ENCODE peak calls at places on chromosomes 5 and 9, in four cellular contexts. I is CD8-positive, alpha-beta T cell; K is IMR-90; F is cardiac muscle cell. V is an unnamed sample. For H3K9me3, the result is how much of the 10 kb centered on the place peaks cover.

GRCh38 chr5:92508271-92508670 is 1072.7 kb downstream of the NR2F1-AS1 start:
- DNase-seq in I (no peak), K (no peak), F (no peak), V (no peak)

GRCh38 chr5:168528521-168529360 is at the start of gene FBLL1:
- DNase-seq in I (no peak), K (peak), F (peak), V (no peak)

GRCh38 chr9:28774433-28775029 is 1201.2 kb upstream of the C9orf72 start:
- DNase-seq in I (no peak), K (peak), F (peak), V (no peak)

GRCh38 chr9:105064248-105065118 is 136.5 kb upstream of the ABCA1 start:
- DNase-seq in I (no peak), K (peak), F (peak), V (no peak)

GRCh38 chr5:120134944-120135343 is 329.2 kb upstream of the PRR16 start:
- DNase-seq in I (no peak), K (peak), F (no peak), V (no peak)

GRCh38 chr9:110443146-110443877 is 105.6 kb upstream of the TXNDC8 start:
- DNase-seq in I (no peak), K (peak), F (peak), V (no peak)

GRCh38 chr5:68961762-68962161 is 132.1 kb upstream of the SLC30A5 start:
- DNase-seq in I (no peak), K (no peak), F (no peak), V (no peak)

GRCh38 chr5:139640432-139641115 is 7.6 kb upstream of the CXXC5 start:
- DNase-seq in I (no peak), K (no peak), F (no peak), V (no peak)

GRCh38 chr5:151186538-151186937 is 29.0 kb upstream of the ANXA6 start:
- DNase-seq in I (no peak), K (no peak), F (peak), V (no peak)

GRCh38 chr5:172302047-172302710 is 18.6 kb upstream of the UBTD2 start:
- DNase-seq in I (no peak), K (no peak), F (no peak), V (no peak)

GRCh38 chr9:32427111-32427873 is 42.8 kb downstream of the ACO1 start:
- DNase-seq in I (no peak), K (peak), F (peak), V (no peak)

GRCh38 chr9:114096041-114096511 is 3.0 kb downstream of the KIF12 start:
- DNase-seq in I (no peak), K (no peak), F (no peak), V (no peak)

GRCh38 chr5:115599502-115599901 is 2.8 kb downstream of the TICAM2 start:
- DNase-seq in I (no peak), K (peak), F (peak), V (no peak)

GRCh38 chr9:2087500-2088313 is 72.6 kb downstream of the SMARCA2 start:
- DNase-seq in I (no peak), K (peak), F (peak), V (no peak)

GRCh38 chr5:40853632-40854192 is 12.5 kb downstream of the CARD6 start:
- DNase-seq in I (no peak), K (no peak), F (no peak), V (no peak)

GRCh38 chr5:21817668-21818419 is 1035.3 kb downstream of the CDH12 start:
- DNase-seq in I (no peak), K (peak), F (peak), V (no peak)

GRCh38 chr5:57175586-57175985 is 1.7 kb downstream of the GPBP1 start:
- DNase-seq in I (no peak), K (no peak), F (no peak), V (no peak)

GRCh38 chr5:102229685-102230084 is 66.4 kb downstream of the SLCO4C1 start:
- DNase-seq in I (no peak), K (no peak), F (no peak), V (no peak)

GRCh38 chr5:34905564-34905963 is 9.7 kb downstream of the RAD1 start:
- DNase-seq in I (no peak), K (no peak), F (peak), V (no peak)

GRCh38 chr5:38783011-38783551 is 62.7 kb upstream of the OSMR start:
- DNase-seq in I (no peak), K (peak), F (peak), V (no peak)

GRCh38 chr9:21326526-21327139 is 8.6 kb downstream of the KLHL9 start:
- DNase-seq in I (no peak), K (peak), F (peak), V (no peak)

GRCh38 chr9:128899566-128900322 is 17.8 kb downstream of the LRRC8A start:
- DNase-seq in I (no peak), K (no peak), F (no peak), V (no peak)

GRCh38 chr9:116000748-116001329 is 152.8 kb upstream of the PAPPA start:
- DNase-seq in I (no peak), K (no peak), F (no peak), V (no peak)

GRCh38 chr9:84996049-84996448 is 326.5 kb downstream of the NTRK2 start:
- DNase-seq in I (no peak), K (no peak), F (peak), V (no peak)

GRCh38 chr9:31071606-31072286 is 1312.7 kb upstream of the ACO1 start:
- DNase-seq in I (no peak), K (no peak), F (no peak), V (no peak)

GRCh38 chr5:68803881-68804319 is 289.9 kb upstream of the SLC30A5 start:
- DNase-seq in I (no peak), K (no peak), F (no peak), V (no peak)

GRCh38 chr5:168365581-168366081 is 74.2 kb downstream of the WWC1 start:
- DNase-seq in I (no peak), K (peak), F (peak), V (no peak)

GRCh38 chr5:54689411-54690251 is 172.1 kb downstream of the SNX18 start:
- DNase-seq in I (no peak), K (no peak), F (no peak), V (no peak)

GRCh38 chr5:145990077-145990653 is 53.8 kb downstream of the SH3RF2 start:
- DNase-seq in I (no peak), K (no peak), F (no peak), V (no peak)

GRCh38 chr5:93164690-93165089 is 416.3 kb downstream of the NR2F1-AS1 start:
- DNase-seq in I (no peak), K (peak), F (peak), V (no peak)

GRCh38 chr9:116087751-116088194 is 65.8 kb upstream of the PAPPA start:
- DNase-seq in I (no peak), K (peak), F (peak), V (no peak)

GRCh38 chr5:122257000-122257399 is 55.0 kb upstream of the SNCAIP start:
- DNase-seq in I (no peak), K (no peak), F (no peak), V (no peak)
- H3K9me3 ChIP-seq in I (under half), K (under half), F (under half), V (under half)

GRCh38 chr5:159128070-159128507 is 28.4 kb upstream of the EBF1 start:
- DNase-seq in I (no peak), K (no peak), F (no peak), V (no peak)

GRCh38 chr5:159132429-159133040 is 32.8 kb upstream of the EBF1 start:
- DNase-seq in I (no peak), K (no peak), F (no peak), V (no peak)

GRCh38 chr5:159135896-159136531 is 36.3 kb upstream of the EBF1 start:
- DNase-seq in I (no peak), K (peak), F (peak), V (no peak)

DNA sequence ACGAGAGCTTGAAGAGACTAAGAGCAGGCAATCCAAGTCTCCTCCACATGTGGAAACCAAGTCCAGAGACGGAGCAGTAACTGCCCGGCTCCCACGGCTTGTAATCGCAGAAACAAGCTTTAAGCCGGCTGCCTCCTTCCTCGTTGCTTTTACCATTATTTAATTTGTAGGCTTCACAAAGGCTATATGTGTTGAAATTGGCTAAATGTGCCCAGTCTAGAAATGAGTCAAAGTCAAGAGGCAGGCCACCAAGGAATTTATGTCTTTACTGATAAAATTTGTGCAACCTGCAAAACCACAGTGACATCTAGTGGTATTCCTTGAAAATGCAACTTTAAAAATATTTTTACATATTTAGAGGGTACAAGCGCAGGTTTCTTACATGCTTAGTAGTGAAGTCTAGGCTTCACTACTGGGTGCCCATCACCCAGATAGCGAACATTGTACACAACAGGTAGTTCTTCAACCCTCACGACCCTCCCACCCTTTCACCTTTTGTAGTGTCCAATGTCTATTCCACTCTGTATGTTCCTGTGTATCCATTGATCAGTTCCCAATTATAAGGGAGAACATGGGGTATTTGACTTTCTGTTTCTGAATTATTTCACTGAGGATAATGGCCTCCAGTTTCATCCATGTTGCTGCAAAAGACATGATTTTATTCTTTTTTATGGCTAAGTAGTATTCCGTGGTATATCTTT is 33.5 kb upstream of the EBF1 start:
- DNase-seq in I (no peak), K (peak), F (peak), V (no peak)
- H3K9me3 ChIP-seq in I (under half), K (under half), F (under half), V (under half)

DNA sequence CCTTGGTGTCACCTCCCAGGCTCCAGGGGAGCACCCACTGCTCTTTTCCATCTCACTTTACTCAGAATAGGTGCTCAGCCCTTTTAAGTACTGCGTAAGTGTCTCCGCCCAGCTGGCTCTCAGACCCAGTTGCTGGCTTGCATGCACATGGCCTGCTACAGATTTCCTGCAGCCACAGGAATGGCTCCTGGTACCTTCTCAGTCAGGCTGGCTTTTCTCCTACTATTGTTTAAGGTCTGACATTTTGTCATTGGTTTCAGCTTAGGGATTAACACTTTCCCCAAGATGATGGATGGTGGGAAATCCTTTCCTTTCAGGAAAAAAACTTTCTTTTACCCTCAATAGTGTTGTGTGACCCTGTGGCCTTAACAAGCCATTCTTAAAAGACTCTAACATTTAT is 1652.3 kb upstream of the WWC1 start:
- DNase-seq in I (no peak), K (no peak), F (no peak), V (no peak)
- H3K9me3 ChIP-seq in I (under half), K (under half), F (under half), V (under half)

DNA sequence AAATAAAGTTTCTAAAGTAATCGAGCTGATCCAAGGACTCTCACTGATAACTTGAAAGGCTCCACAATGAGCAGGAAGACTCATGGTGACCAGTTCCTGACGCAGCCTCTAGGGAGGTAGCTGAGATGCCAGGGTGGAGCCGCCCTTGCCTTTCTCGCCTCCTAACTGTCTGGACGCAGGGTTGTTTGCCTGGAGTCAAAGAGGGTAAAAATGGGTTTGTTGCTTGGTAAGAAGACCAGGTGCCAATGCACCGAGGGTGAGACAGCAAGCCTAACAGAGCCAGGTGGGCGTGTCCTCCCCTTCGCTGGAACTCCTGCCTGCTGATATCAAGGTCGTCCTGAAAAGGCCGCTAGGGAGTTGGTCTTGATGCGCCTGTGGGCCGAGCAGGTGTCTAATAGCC is 48.6 kb upstream of the FCN1 start:
- DNase-seq in I (no peak), K (no peak), F (no peak), V (no peak)
- H3K9me3 ChIP-seq in I (under half), K (under half), F (under half), V (under half)

GRCh38 chr9:92846662-92847145 is 31.1 kb downstream of the ZNF484 start:
- DNase-seq in I (no peak), K (no peak), F (no peak), V (no peak)
- H3K9me3 ChIP-seq in I (under half), K (under half), F (under half), V (under half)

DNA sequence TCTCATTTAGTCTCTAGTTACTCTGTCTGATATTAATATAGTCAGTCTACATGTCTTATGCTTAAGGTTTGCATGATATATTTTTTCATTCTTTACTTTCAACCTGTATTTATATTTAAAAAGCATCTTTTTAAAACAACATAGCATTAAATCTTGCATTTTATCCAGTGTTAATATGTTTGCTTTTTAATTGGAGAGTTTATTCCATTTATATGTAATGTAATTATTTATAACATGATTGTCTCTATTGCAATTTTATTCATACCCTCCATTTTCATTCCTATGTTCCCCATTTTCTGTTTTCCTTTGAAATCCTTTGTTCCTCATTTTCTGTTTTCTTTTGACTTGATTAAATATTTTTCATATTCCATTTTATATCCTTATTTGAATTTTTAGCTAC is 13.3 kb downstream of the PCDHB15 start:
- DNase-seq in I (no peak), K (no peak), F (no peak), V (no peak)
- H3K9me3 ChIP-seq in I (under half), K (under half), F (under half), V (under half)

V was measured in T-helper 17 cell.